ENCODE peak calls at places on chromosomes 1 and 21, in seven cellular contexts. S is neuronal stem cell, C is mesendoderm, G is H9, I is IMR-90, U is trophoblast cell, Q is H1. E is an unnamed sample.

GRCh38 chr1:109113787-109114568 is at the start of gene ELAPOR1:
- DNase-seq in S (peak), C (peak), G (peak), I (peak), U (peak), Q (peak), E (no peak)

GRCh38 chr21:35324372-35325220 is 275.5 kb upstream of the RUNX1 start:
- DNase-seq in S (no peak), C (peak), G (no peak), I (peak), U (peak), Q (no peak), E (peak)

GRCh38 chr1:180208264-180208663 is 21.8 kb upstream of the LHX4 start:
- DNase-seq in S (no peak), C (no peak), G (no peak), I (no peak), U (peak), Q (no peak), E (no peak)

GRCh38 chr1:110829955-110830553 is 42.9 kb upstream of the CD53 start:
- DNase-seq in S (peak), C (peak), G (peak), I (peak), U (peak), Q (peak), E (no peak)

GRCh38 chr1:245261786-245262185 is 107.0 kb downstream of the KIF26B start:
- DNase-seq in S (no peak), C (no peak), G (no peak), I (no peak), U (peak), Q (no peak), E (no peak)

GRCh38 chr1:16111771-16112557 is 38.5 kb upstream of the FAM131C start:
- DNase-seq in S (no peak), C (no peak), G (peak), I (peak), U (no peak), Q (no peak), E (peak)

GRCh38 chr1:156970017-156970416 is 49.6 kb downstream of the LRRC71 start:
- DNase-seq in S (no peak), C (no peak), G (no peak), I (peak), U (no peak), Q (no peak), E (peak)

GRCh38 chr1:245856944-245857531 is 650.0 kb downstream of the SMYD3 start:
- DNase-seq in S (no peak), C (peak), G (no peak), I (peak), U (peak), Q (no peak), E (peak)

GRCh38 chr1:226548281-226549093 is at the start of gene STUM:
- DNase-seq in S (peak), C (peak), G (peak), I (peak), U (peak), Q (peak), E (peak)

GRCh38 chr1:183543619-183544204 is 46.5 kb downstream of the NCF2 start:
- DNase-seq in S (no peak), C (peak), G (no peak), I (peak), U (peak), Q (no peak), E (peak)

GRCh38 chr21:45060675-45061311 is 13.6 kb upstream of the ADARB1 start:
- DNase-seq in S (no peak), C (no peak), G (no peak), I (no peak), U (no peak), Q (no peak), E (no peak)

GRCh38 chr1:182731852-182732575 is 47.6 kb upstream of the RGS8 start:
- DNase-seq in S (no peak), C (no peak), G (no peak), I (no peak), U (peak), Q (no peak), E (no peak)

GRCh38 chr1:78607334-78607927 is 12.8 kb upstream of the IFI44L start:
- DNase-seq in S (no peak), C (peak), G (no peak), I (peak), U (peak), Q (no peak), E (peak)

GRCh38 chr1:185311589-185312225 is 5.3 kb downstream of the IVNS1ABP start:
- DNase-seq in S (no peak), C (no peak), G (no peak), I (peak), U (no peak), Q (no peak), E (peak)
- H3K4me2 ChIP-seq in S (no peak), C (no peak), G (no peak), I (peak), U (peak), Q (no peak), E (no peak)

DNA sequence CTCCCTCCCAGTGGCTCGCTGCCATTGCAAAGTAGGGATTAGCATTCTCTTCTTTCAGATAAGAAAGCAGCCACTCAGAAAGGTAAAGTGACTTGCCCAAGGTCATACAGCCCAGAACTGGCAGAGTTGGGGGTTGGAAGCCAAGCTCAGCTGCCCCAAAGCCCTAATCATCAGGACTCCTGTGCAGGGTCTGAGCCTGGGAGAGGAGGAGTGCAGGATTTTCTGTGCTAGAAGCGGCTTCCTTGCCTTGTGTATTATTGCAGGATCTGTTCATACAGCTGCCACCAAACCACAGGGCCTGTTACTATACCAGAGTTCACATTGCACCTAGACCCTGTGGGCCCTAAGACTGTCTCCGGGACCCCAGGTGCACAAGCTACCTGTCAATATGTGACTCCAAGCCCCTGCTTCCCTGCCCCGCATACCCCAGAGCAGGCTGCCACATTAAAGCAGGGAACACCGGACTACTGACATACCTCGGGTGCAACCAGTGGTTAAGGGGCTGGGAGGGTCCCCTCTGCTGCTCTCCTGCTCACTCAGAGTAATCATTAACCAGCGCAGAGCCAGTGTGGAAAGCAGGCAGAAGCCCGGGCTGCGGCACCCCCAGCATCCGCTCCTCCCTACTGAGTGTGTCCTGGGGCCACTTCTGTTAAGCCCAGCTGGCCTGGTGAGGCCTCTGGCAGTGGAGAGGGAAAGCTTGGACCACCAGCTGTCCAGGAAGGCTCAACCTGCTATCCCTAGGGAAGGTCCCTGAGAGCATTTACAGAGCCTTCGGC is 15.8 kb downstream of the HSPG2 start:
- DNase-seq in S (no peak), C (no peak), G (no peak), I (no peak), U (no peak), Q (no peak), E (no peak)
- H3K27ac ChIP-seq in S (no peak), C (no peak), G (no peak), I (peak), U (peak), Q (no peak), E (peak)

DNA sequence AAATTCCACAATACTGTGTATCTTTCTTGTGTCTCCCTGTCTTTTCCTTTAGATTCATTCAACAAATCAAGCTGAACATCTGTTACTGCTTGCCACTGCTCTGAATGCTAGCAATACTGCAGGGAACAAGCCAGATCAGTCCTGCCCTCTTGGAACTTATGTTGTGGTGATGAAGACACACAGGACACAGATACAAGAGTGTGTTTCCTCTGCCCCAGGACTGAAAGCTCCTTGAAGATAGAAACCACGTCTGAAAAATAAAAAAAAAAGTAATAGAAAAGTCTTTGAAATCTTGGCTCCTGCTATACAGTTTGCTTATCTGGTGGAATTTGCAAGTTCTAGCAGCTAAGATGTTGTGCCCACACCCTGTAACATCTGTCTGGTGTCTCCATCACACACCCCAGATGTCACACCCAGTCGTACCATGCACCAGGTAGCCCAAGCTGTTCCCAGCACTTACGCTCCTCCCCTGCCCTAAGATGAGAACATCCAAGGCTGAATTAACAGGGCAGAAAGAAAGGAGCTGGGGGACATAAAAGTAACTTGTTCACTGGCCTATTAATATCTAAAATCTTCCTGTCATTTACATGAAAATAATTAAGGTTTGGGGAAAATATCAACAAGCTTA is 80.2 kb upstream of the GALNT2 start:
- DNase-seq in S (no peak), C (no peak), G (no peak), I (no peak), U (no peak), Q (no peak), E (no peak)
- H2BK5ac ChIP-seq in S (no peak), C (no peak), G (no peak), I (no peak), U (no peak), Q (no peak), E (no peak)

GRCh38 chr1:206117151-206117948 is at the start of gene AVPR1B:
- DNase-seq in S (peak), C (peak), G (peak), I (peak), U (peak), Q (peak), E (peak)

GRCh38 chr1:206115791-206116190 is 1.4 kb downstream of the AVPR1B start:
- DNase-seq in S (no peak), C (no peak), G (no peak), I (no peak), U (no peak), Q (peak), E (no peak)

GRCh38 chr1:206116191-206116872 is 856 bp downstream of the AVPR1B start:
- DNase-seq in S (no peak), C (no peak), G (peak), I (no peak), U (no peak), Q (peak), E (no peak)

GRCh38 chr1:206114692-206115430 is 2.3 kb downstream of the AVPR1B start:
- DNase-seq in S (no peak), C (no peak), G (no peak), I (no peak), U (no peak), Q (peak), E (no peak)

GRCh38 chr1:206116873-206117150 is 376 bp downstream of the AVPR1B start:
- DNase-seq in S (no peak), C (no peak), G (peak), I (no peak), U (no peak), Q (no peak), E (no peak)
- H3K4me2 ChIP-seq in S (peak), C (peak), G (peak), I (peak), U (peak), Q (peak), E (peak)

GRCh38 chr1:205593532-205593931 is 38.3 kb downstream of the ELK4 start:
- DNase-seq in S (no peak), C (no peak), G (no peak), I (no peak), U (no peak), Q (peak), E (no peak)

GRCh38 chr1:205590457-205590768 is 41.4 kb downstream of the ELK4 start:
- DNase-seq in S (no peak), C (no peak), G (no peak), I (no peak), U (no peak), Q (no peak), E (no peak)

GRCh38 chr1:205590777-205591513 is 40.9 kb downstream of the ELK4 start:
- DNase-seq in S (no peak), C (no peak), G (no peak), I (no peak), U (no peak), Q (no peak), E (no peak)

GRCh38 chr1:205592443-205593003 is 39.3 kb downstream of the ELK4 start:
- DNase-seq in S (no peak), C (no peak), G (no peak), I (no peak), U (no peak), Q (peak), E (no peak)

GRCh38 chr1:205591522-205592351 is 40.1 kb downstream of the ELK4 start:
- DNase-seq in S (peak), C (peak), G (peak), I (peak), U (peak), Q (peak), E (peak)
- H3K27ac ChIP-seq in S (no peak), C (no peak), G (no peak), I (peak), U (no peak), Q (no peak), E (no peak)

DNA sequence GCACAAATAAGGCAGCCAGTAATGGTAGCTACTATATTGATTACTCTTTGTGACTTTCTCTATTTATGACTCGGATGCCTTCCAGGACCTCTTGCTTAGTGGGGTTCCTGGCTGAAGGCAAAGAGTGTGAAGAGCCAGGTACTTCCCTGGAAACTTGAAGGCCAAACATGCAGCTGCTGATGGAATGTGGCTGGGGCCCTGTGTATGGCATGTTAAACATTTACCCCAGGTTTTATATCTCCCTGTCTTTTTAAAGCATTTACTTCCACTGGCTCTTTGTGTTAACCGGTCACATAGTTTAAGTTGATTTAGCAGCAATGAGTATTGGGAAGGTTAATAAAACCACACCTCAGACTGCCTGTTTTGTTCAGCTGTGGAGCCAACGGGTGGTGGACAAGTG is 45.7 kb upstream of the PAXBP1 start:
- DNase-seq in S (no peak), C (peak), G (no peak), I (no peak), U (no peak), Q (no peak), E (no peak)
- H2BK5ac ChIP-seq in S (no peak), C (no peak), G (no peak), I (no peak), U (no peak), Q (no peak), E (no peak)

DNA sequence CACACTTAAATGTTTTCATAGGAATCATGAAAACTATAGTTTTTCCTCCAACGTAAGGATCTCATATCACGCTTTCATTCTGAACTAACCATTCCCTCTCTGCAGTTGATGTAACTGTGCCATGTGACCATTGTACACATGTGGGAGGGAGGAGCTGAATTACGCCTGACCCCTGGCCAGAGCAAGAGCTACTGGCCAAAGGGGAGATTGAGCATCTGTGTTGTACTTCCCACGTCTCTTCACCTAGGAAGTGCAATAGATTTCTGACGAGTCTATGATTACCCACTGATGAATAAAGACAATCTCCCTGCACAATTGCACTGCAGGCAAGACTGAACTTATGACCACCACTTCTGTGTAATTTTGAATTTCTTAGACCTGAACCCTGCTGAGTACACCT is 24.0 kb downstream of the PTPRC start:
- DNase-seq in S (no peak), C (no peak), G (no peak), I (no peak), U (no peak), Q (no peak), E (no peak)
- H3K4me2 ChIP-seq in S (no peak), C (no peak), G (no peak), I (no peak), U (no peak), Q (no peak), E (no peak)

GRCh38 chr1:54277451-54278355 is 77.7 kb downstream of the MRPL37 start:
- DNase-seq in S (no peak), C (no peak), G (no peak), I (no peak), U (peak), Q (no peak), E (peak)
- H3K27ac ChIP-seq in S (no peak), C (no peak), G (no peak), I (peak), U (no peak), Q (no peak), E (no peak)